ENCODE peak calls at places on chromosomes 16 and 17, in eight cellular contexts. One of them, this sample, is unnamed.

GRCh38 chr16:64225696-64226095 is 896.2 kb downstream of the CDH11 start:
- DNase-seq in GM23338: no peak
- DNase-seq in HCT116: no peak
- DNase-seq in HepG2: no peak
- DNase-seq in Panc1: no peak
- DNase-seq in A549: no peak
- DNase-seq in K562: no peak
- DNase-seq in SK-N-SH: no peak
- DNase-seq in this sample: no peak

GRCh38 chr17:5912927-5913565 is 157.1 kb upstream of the WSCD1 start:
- DNase-seq in GM23338: no peak
- DNase-seq in HCT116: no peak
- DNase-seq in HepG2: no peak
- DNase-seq in Panc1: no peak
- DNase-seq in A549: no peak
- DNase-seq in K562: no peak
- DNase-seq in SK-N-SH: no peak
- DNase-seq in this sample: no peak

GRCh38 chr17:30576326-30576861 is 99.2 kb downstream of the GOSR1 start:
- DNase-seq in GM23338: no peak
- DNase-seq in HCT116: no peak
- DNase-seq in HepG2: no peak
- DNase-seq in Panc1: no peak
- DNase-seq in A549: no peak
- DNase-seq in K562: no peak
- DNase-seq in SK-N-SH: no peak
- DNase-seq in this sample: no peak

GRCh38 chr17:82495844-82496528 is 23.5 kb upstream of the FOXK2 start:
- DNase-seq in GM23338: peak
- DNase-seq in HCT116: peak
- DNase-seq in HepG2: peak
- DNase-seq in Panc1: no peak
- DNase-seq in A549: no peak
- DNase-seq in K562: no peak
- DNase-seq in SK-N-SH: peak
- DNase-seq in this sample: no peak

GRCh38 chr17:33045236-33045635 is 53.6 kb downstream of the SPACA3 start:
- DNase-seq in GM23338: no peak
- DNase-seq in HCT116: no peak
- DNase-seq in HepG2: no peak
- DNase-seq in Panc1: no peak
- DNase-seq in A549: no peak
- DNase-seq in K562: no peak
- DNase-seq in SK-N-SH: no peak
- DNase-seq in this sample: no peak

GRCh38 chr16:27777527-27777926 is 227.6 kb downstream of the KATNIP start:
- DNase-seq in GM23338: no peak
- DNase-seq in HCT116: no peak
- DNase-seq in HepG2: no peak
- DNase-seq in Panc1: no peak
- DNase-seq in A549: no peak
- DNase-seq in K562: no peak
- DNase-seq in SK-N-SH: no peak
- DNase-seq in this sample: no peak

GRCh38 chr16:22353188-22353919 is 21.1 kb downstream of the CDR2 start:
- DNase-seq in GM23338: peak
- DNase-seq in HCT116: peak
- DNase-seq in HepG2: peak
- DNase-seq in Panc1: no peak
- DNase-seq in A549: peak
- DNase-seq in K562: no peak
- DNase-seq in SK-N-SH: no peak
- DNase-seq in this sample: peak

GRCh38 chr17:28878158-28878910 is 19.2 kb downstream of the FLOT2 start:
- DNase-seq in GM23338: no peak
- DNase-seq in HCT116: no peak
- DNase-seq in HepG2: no peak
- DNase-seq in Panc1: no peak
- DNase-seq in A549: no peak
- DNase-seq in K562: no peak
- DNase-seq in SK-N-SH: no peak
- DNase-seq in this sample: no peak

GRCh38 chr16:64251742-64252141 is 870.1 kb downstream of the CDH11 start:
- DNase-seq in GM23338: no peak
- DNase-seq in HCT116: no peak
- DNase-seq in HepG2: no peak
- DNase-seq in Panc1: no peak
- DNase-seq in A549: no peak
- DNase-seq in K562: no peak
- DNase-seq in SK-N-SH: no peak
- DNase-seq in this sample: no peak

GRCh38 chr16:11977206-11978041 is 890 bp downstream of the SNX29 start:
- DNase-seq in GM23338: no peak
- DNase-seq in HCT116: peak
- DNase-seq in HepG2: no peak
- DNase-seq in Panc1: no peak
- DNase-seq in A549: peak
- DNase-seq in K562: peak
- DNase-seq in SK-N-SH: peak
- DNase-seq in this sample: no peak

GRCh38 chr17:42603318-42603717 is 5.9 kb downstream of the RETREG3 start:
- DNase-seq in GM23338: no peak
- DNase-seq in HCT116: no peak
- DNase-seq in HepG2: no peak
- DNase-seq in Panc1: no peak
- DNase-seq in A549: no peak
- DNase-seq in K562: no peak
- DNase-seq in SK-N-SH: no peak
- DNase-seq in this sample: no peak

GRCh38 chr16:50215680-50216079 is 50.7 kb upstream of the ADCY7 start:
- DNase-seq in GM23338: no peak
- DNase-seq in HCT116: no peak
- DNase-seq in HepG2: no peak
- DNase-seq in Panc1: no peak
- DNase-seq in A549: no peak
- DNase-seq in K562: no peak
- DNase-seq in SK-N-SH: no peak
- DNase-seq in this sample: no peak

GRCh38 chr16:50210266-50211038 is 55.9 kb upstream of the ADCY7 start:
- DNase-seq in GM23338: peak
- DNase-seq in HCT116: peak
- DNase-seq in HepG2: peak
- DNase-seq in Panc1: peak
- DNase-seq in A549: peak
- DNase-seq in K562: peak
- DNase-seq in SK-N-SH: peak
- DNase-seq in this sample: peak

GRCh38 chr16:50216231-50216630 is 50.1 kb upstream of the ADCY7 start:
- DNase-seq in GM23338: no peak
- DNase-seq in HCT116: no peak
- DNase-seq in HepG2: no peak
- DNase-seq in Panc1: no peak
- DNase-seq in A549: no peak
- DNase-seq in K562: no peak
- DNase-seq in SK-N-SH: no peak
- DNase-seq in this sample: no peak

GRCh38 chr16:50209548-50210265 is 56.6 kb downstream of the TENT4B start:
- DNase-seq in GM23338: peak
- DNase-seq in HCT116: no peak
- DNase-seq in HepG2: no peak
- DNase-seq in Panc1: no peak
- DNase-seq in A549: no peak
- DNase-seq in K562: no peak
- DNase-seq in SK-N-SH: no peak
- DNase-seq in this sample: peak

DNA sequence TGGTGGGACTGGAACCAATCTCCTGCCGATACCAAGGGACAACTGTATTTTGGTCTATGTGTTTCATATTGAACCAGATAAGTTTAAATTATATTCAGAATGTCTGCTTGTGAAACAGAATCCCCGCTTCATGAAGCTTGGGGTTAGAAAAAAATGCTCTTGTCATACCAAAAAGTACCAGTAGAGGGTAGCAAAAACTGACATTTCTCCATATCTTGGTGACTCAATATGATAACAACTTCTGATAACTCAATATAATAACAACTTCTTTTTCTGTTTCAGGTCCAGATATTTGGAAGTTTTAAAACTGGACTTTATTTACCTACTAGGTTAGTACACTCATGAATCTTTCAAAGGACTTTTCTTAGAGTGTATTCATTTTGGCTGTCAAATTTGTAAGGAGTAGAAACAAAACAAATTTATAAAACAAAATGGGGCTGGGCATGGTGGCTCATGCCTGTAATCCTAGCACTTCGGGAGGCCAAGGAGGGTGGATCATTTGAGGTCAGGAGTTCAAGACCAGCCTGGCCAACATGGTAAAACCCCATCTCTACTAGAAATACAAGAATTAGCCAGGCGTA is 52.3 kb upstream of the ADCY7 start:
- DNase-seq in GM23338: peak
- DNase-seq in HCT116: peak
- DNase-seq in HepG2: peak
- DNase-seq in Panc1: peak
- DNase-seq in A549: peak
- DNase-seq in K562: peak
- DNase-seq in SK-N-SH: peak
- DNase-seq in this sample: peak
- TF ChIP-seq REST in GM23338: no peak
- TF ChIP-seq REST in HCT116: no peak
- TF ChIP-seq REST in HepG2: no peak
- TF ChIP-seq REST in Panc1: no peak
- TF ChIP-seq REST in A549: no peak
- TF ChIP-seq REST in K562: no peak
- TF ChIP-seq REST in SK-N-SH: no peak
- TF ChIP-seq REST in this sample: no peak

GRCh38 chr17:58531661-58532554 is 17.5 kb upstream of the MTMR4 start:
- DNase-seq in GM23338: peak
- DNase-seq in HCT116: no peak
- DNase-seq in HepG2: no peak
- DNase-seq in Panc1: no peak
- DNase-seq in A549: no peak
- DNase-seq in K562: peak
- DNase-seq in SK-N-SH: peak
- DNase-seq in this sample: peak

GRCh38 chr17:58529275-58529674 is 14.8 kb upstream of the MTMR4 start:
- DNase-seq in GM23338: no peak
- DNase-seq in HCT116: no peak
- DNase-seq in HepG2: no peak
- DNase-seq in Panc1: no peak
- DNase-seq in A549: no peak
- DNase-seq in K562: no peak
- DNase-seq in SK-N-SH: no peak
- DNase-seq in this sample: no peak

GRCh38 chr17:58532555-58532951 is 18.1 kb upstream of the MTMR4 start:
- DNase-seq in GM23338: no peak
- DNase-seq in HCT116: no peak
- DNase-seq in HepG2: no peak
- DNase-seq in Panc1: no peak
- DNase-seq in A549: no peak
- DNase-seq in K562: no peak
- DNase-seq in SK-N-SH: peak
- DNase-seq in this sample: no peak

GRCh38 chr17:58531122-58531521 is 16.7 kb upstream of the MTMR4 start:
- DNase-seq in GM23338: peak
- DNase-seq in HCT116: no peak
- DNase-seq in HepG2: no peak
- DNase-seq in Panc1: no peak
- DNase-seq in A549: no peak
- DNase-seq in K562: no peak
- DNase-seq in SK-N-SH: peak
- DNase-seq in this sample: no peak

DNA sequence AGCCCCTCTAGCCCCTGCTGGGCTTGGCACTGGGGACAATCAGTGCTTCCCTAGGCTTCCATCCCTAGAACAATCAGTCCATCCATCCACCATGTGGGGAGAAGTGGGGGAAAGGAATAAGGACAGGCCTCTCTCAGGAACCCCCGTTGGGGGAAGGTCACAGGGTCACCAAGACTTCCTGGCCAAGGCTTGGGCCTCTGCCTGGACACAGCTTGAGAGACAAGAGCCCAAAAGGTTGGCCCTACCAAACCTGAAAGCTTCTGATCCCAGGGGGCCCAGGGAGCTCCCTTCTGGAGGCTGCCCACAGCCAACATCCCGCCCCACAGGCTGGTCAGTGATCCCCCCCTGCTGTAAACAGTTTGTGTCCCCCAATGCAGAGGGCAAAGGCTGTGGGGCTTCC is 16.2 kb upstream of the MTMR4 start:
- DNase-seq in GM23338: no peak
- DNase-seq in HCT116: no peak
- DNase-seq in HepG2: no peak
- DNase-seq in Panc1: no peak
- DNase-seq in A549: no peak
- DNase-seq in K562: no peak
- DNase-seq in SK-N-SH: no peak
- DNase-seq in this sample: no peak
- TF ChIP-seq REST in GM23338: no peak
- TF ChIP-seq REST in HCT116: no peak
- TF ChIP-seq REST in HepG2: no peak
- TF ChIP-seq REST in Panc1: no peak
- TF ChIP-seq REST in A549: no peak
- TF ChIP-seq REST in K562: no peak
- TF ChIP-seq REST in SK-N-SH: no peak
- TF ChIP-seq REST in this sample: no peak

DNA sequence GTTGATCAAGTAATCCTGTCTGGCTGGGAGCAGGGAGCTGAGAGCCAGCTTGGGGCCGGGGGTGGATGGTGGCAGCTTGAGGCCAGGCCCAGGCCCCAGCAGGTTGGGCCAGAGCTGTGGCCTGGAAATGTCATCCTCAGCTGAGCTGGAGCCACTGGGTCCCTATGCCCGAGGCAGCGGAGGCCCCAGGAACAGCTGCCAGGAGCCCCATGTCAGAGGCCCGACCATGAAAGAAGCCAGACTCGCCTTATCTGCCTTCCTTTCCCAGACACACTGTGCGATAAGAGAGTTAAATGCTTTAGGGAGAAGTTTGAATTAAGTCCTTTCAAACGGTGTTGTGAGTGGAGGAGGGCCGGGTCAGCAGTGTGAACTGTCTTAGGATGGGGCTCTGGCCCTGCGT is 3.5 kb downstream of the SMTNL2 start:
- DNase-seq in GM23338: no peak
- DNase-seq in HCT116: no peak
- DNase-seq in HepG2: no peak
- DNase-seq in Panc1: no peak
- DNase-seq in A549: no peak
- DNase-seq in K562: no peak
- DNase-seq in SK-N-SH: peak
- DNase-seq in this sample: no peak
- TF ChIP-seq REST in GM23338: no peak
- TF ChIP-seq REST in HCT116: no peak
- TF ChIP-seq REST in HepG2: no peak
- TF ChIP-seq REST in Panc1: no peak
- TF ChIP-seq REST in A549: no peak
- TF ChIP-seq REST in K562: no peak
- TF ChIP-seq REST in SK-N-SH: no peak
- TF ChIP-seq REST in this sample: no peak

DNA sequence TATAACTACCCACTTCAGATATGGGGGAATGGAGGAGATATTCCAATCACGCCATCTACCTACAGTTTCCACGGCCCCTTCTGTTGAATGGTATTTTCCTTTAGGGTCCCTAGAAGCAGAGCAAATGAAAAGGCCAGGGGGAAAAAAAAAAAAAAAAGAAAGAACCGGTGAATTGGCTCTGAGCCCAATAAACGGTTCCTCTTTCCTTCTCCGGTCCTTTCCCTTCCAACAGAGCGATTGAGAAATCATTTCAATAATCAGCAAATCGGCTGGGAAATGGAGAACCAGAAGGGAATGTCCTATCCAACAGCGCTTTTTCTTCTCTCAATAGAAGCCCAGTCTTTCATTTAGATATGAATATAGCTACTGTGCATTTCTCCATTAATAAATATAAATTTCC is 26.8 kb upstream of the HOXB13 start:
- DNase-seq in GM23338: no peak
- DNase-seq in HCT116: no peak
- DNase-seq in HepG2: no peak
- DNase-seq in Panc1: no peak
- DNase-seq in A549: no peak
- DNase-seq in K562: no peak
- DNase-seq in SK-N-SH: no peak
- DNase-seq in this sample: no peak
- TF ChIP-seq REST in GM23338: no peak
- TF ChIP-seq REST in HCT116: no peak
- TF ChIP-seq REST in HepG2: no peak
- TF ChIP-seq REST in Panc1: no peak
- TF ChIP-seq REST in A549: no peak
- TF ChIP-seq REST in K562: no peak
- TF ChIP-seq REST in SK-N-SH: no peak
- TF ChIP-seq REST in this sample: no peak